ENCODE peak calls at places on chromosomes 16 and 17, in five cellular contexts. R is prostate gland, X is A549, P is tibial nerve, Y is transverse colon. W is an unnamed sample.

GRCh38 chr16:29877266-29877961 is 14.4 kb upstream of the CDIPT start:
- DNase-seq in Y (no peak), X (peak; percentile 58), R (no peak), P (no peak), W (no peak)

GRCh38 chr17:3512512-3513171 is 36.8 kb downstream of the ASPA start:
- DNase-seq in X (no peak), P (peak; percentile 78), R (no peak), Y (peak; percentile 37), W (peak; percentile 64)

GRCh38 chr16:83972256-83973008 is 4.4 kb downstream of the NECAB2 start:
- DNase-seq in Y (no peak), R (no peak), X (no peak), P (no peak), W (no peak)

GRCh38 chr17:58112970-58113631 is 29.9 kb downstream of the DYNLL2 start:
- DNase-seq in Y (peak; percentile 86), P (peak; percentile 95), X (peak; percentile 78), R (peak; percentile 80), W (peak; percentile 69)

GRCh38 chr17:20281860-20282259 is 185.5 kb downstream of the LGALS9B start:
- DNase-seq in R (no peak), Y (no peak), X (no peak), P (peak; percentile 10), W (peak; percentile 36)

GRCh38 chr17:7589204-7589868 is 558 bp downstream of the SOX15 start:
- DNase-seq in R (peak; percentile 86), Y (peak; percentile 81), X (no peak), P (peak; percentile 87), W (peak; percentile 77)

GRCh38 chr17:57603978-57604377 is 141.1 kb downstream of the CCDC182 start:
- DNase-seq in R (peak; percentile 31), X (no peak), Y (peak; percentile 65), P (no peak), W (no peak)

GRCh38 chr17:42833771-42834422 is 700 bp downstream of the PSME3 start:
- DNase-seq in X (no peak), P (no peak), Y (no peak), R (no peak), W (no peak)

GRCh38 chr17:1711804-1712203 is 1.6 kb upstream of the TLCD2 start:
- DNase-seq in P (no peak), Y (no peak), R (no peak), X (no peak), W (no peak)

GRCh38 chr16:70745536-70746025 is 55.4 kb downstream of the VAC14 start:
- DNase-seq in Y (no peak), R (no peak), X (no peak), P (no peak), W (no peak)

GRCh38 chr17:43766413-43767052 is 7.9 kb upstream of the SOST start:
- DNase-seq in Y (peak; percentile 62), R (peak; percentile 44), P (peak; percentile 68), X (peak; percentile 88), W (no peak)

GRCh38 chr17:6559753-6560215 is 3.4 kb upstream of the PITPNM3 start:
- DNase-seq in R (no peak), Y (no peak), P (no peak), X (no peak), W (no peak)

GRCh38 chr17:30590086-30590485 is 112.9 kb downstream of the GOSR1 start:
- DNase-seq in R (no peak), X (no peak), Y (no peak), P (no peak), W (no peak)

GRCh38 chr17:63772801-63773271 is 561 bp downstream of the CCDC47 start:
- DNase-seq in X (no peak), R (peak; percentile 9), P (peak; percentile 20), Y (peak; percentile 13), W (no peak)

GRCh38 chr17:28812980-28813377 is 29.6 kb downstream of the FAM222B start:
- DNase-seq in R (no peak), P (no peak), X (no peak), Y (no peak), W (no peak)

GRCh38 chr17:78131172-78132085 is 858 bp downstream of the TMC8 start:
- DNase-seq in R (no peak), X (no peak), P (no peak), Y (peak; percentile 32), W (no peak)

GRCh38 chr17:74147966-74148365 is 55.5 kb upstream of the RPL38 start:
- DNase-seq in R (no peak), P (no peak), Y (no peak), X (no peak), W (no peak)

GRCh38 chr17:44766409-44767038 is 7.7 kb downstream of the ADAM11 start:
- DNase-seq in Y (no peak), R (no peak), P (no peak), X (no peak), W (no peak)

GRCh38 chr17:42459256-42459982 is 741 bp downstream of the ATP6V0A1 start:
- DNase-seq in Y (peak; percentile 66), X (peak; percentile 68), R (peak; percentile 53), P (peak; percentile 72), W (peak; percentile 66)

GRCh38 chr16:70476272-70477020 is 22.1 kb downstream of the FCSK start:
- DNase-seq in R (no peak), Y (no peak), X (no peak), P (no peak), W (no peak)

GRCh38 chr16:50712568-50712914 is 19.1 kb downstream of the NOD2 start:
- DNase-seq in X (no peak), R (no peak), P (no peak), Y (no peak), W (no peak)

GRCh38 chr16:608019-608418 is 18.2 kb downstream of the RAB40C start:
- DNase-seq in R (no peak), X (no peak), Y (no peak), P (no peak), W (no peak)

GRCh38 chr16:87626905-87627304 is 24.6 kb downstream of the JPH3 start:
- DNase-seq in R (no peak), P (no peak), X (no peak), Y (no peak), W (no peak)

GRCh38 chr17:73758245-73758644 is 114.0 kb upstream of the SDK2 start:
- DNase-seq in X (no peak), Y (no peak), R (no peak), P (no peak), W (no peak)

GRCh38 chr16:57358527-57359095 is at the start of gene CCL22:
- DNase-seq in R (no peak), X (no peak), P (no peak), Y (no peak), W (no peak)

GRCh38 chr16:1429631-1430030 is 1.2 kb upstream of the PERCC1 start:
- DNase-seq in P (no peak), X (no peak), Y (no peak), R (no peak), W (no peak)

GRCh38 chr16:49150341-49150740 is 131.3 kb downstream of the CBLN1 start:
- DNase-seq in X (no peak), Y (no peak), P (no peak), R (no peak), W (no peak)

GRCh38 chr17:69643686-69644085 is 229.2 kb downstream of the MAP2K6 start:
- DNase-seq in Y (no peak), X (no peak), P (no peak), R (no peak), W (no peak)

GRCh38 chr17:45146166-45146565 is 2.1 kb upstream of the HEXIM1 start:
- DNase-seq in X (no peak), P (no peak), R (no peak), Y (no peak), W (peak; percentile 57)

GRCh38 chr17:1793447-1793806 is 31.6 kb downstream of the SERPINF1 start:
- DNase-seq in P (no peak), X (no peak), R (peak; percentile 46), Y (no peak), W (no peak)

GRCh38 chr17:3003401-3004149 is 59.8 kb downstream of the OR1D5 start:
- DNase-seq in P (peak; percentile 32), Y (peak; percentile 67), X (no peak), R (no peak), W (no peak)

GRCh38 chr16:27242398-27242797 is 26.2 kb downstream of the NSMCE1 start:
- DNase-seq in P (no peak), Y (no peak), X (no peak), R (no peak), W (no peak)
- TF ChIP-seq POLR2A in P (no peak), Y (no peak), X (no peak), R (no peak), W (no peak)

GRCh38 chr16:67562918-67563707 is 787 bp downstream of the CTCF start:
- DNase-seq in X (no peak), P (no peak), R (peak; percentile 39), Y (peak; percentile 62), W (peak; percentile 80)
- TF ChIP-seq CTCF in X (peak; percentile 9), P (no peak), R (no peak), Y (peak; percentile 17), W (no peak)

GRCh38 chr16:53224932-53225533 is 170.2 kb downstream of the CHD9 start:
- DNase-seq in Y (no peak), P (no peak), R (no peak), X (no peak), W (no peak)

GRCh38 chr16:53216798-53217197 is 162.0 kb downstream of the CHD9 start:
- DNase-seq in R (no peak), P (no peak), X (no peak), Y (no peak), W (no peak)

GRCh38 chr16:53220585-53220984 is 165.8 kb downstream of the CHD9 start:
- DNase-seq in X (no peak), R (no peak), P (no peak), Y (no peak), W (no peak)

DNA sequence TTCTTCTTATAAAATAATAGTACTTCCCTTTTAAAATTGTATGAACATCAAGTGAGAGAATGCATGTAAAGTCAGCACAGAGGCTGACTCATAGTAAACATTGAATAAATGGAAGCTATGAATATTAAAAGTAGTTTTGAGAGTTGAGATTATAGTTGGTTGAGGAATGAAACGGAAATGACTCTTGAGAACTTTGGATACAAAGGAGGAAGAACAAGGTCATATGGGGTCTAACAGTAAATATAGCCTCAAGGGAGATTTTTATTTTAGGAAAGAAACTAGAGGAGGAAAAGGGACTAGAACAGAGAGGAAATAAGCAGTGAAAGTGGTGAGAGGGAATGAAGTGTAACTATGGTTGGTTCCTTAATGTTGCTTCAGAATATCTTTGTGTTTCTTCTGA is 165.0 kb downstream of the CHD9 start:
- DNase-seq in R (no peak), X (no peak), P (no peak), Y (no peak), W (no peak)
- H3K27ac ChIP-seq in R (peak overlapping the region; percentile 24), X (no peak overlapping the region), P (peak overlapping the region; percentile 73), Y (peak overlapping the region; percentile 40), W (peak overlapping the region; percentile 19)

DNA sequence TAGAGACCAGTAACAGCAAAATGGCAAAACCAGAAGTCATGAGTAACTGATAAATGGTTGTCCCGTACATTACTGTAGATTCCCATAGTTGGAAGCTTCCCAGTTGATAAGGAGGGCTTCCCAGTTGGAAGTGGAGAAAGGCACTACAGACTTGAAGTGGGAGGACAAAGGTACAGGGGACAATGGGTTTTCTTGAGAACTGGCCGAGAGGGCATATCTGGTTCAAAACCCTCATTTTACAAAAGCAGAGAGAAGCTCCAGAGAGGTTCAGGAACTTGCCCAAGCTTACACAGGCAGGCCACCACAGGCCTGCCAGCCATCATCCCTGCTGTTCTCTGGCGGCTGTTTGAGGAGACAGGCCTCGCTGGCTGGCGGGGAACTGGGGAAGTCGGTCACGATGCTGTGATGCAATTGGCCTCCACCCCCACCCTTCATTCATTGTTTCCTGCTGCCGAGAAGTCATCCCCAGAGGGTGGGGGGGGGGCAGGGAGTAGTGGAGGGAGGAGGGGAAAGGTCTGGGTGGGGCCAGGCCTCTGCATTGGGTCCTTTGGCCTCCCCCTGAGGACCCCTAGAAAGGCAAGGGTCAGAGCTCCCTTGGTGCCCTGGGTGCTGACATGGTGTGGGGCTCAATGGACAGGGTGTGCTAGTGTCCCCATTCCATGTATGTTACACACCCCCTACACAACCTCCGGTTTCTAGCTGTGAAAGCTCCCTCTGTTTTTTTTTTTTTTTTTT is 3.0 kb downstream of the UBALD2 start:
- DNase-seq in X (no peak), P (peak; percentile 83), Y (peak; percentile 84), R (peak; percentile 73), W (peak; percentile 67)
- TF ChIP-seq POLR2A in X (no peak), P (peak; percentile 67), Y (peak; percentile 33), R (peak; percentile 71), W (peak; percentile 58)